ENCODE peak calls at places on chromosomes 6 and 20, in nine cellular contexts. P is fibroblast of lung, Y is mucosa of descending colon, C is cardiac muscle cell, L is lung, U is Panc1, D is fibroblast of mammary gland, H is psoas muscle, B is GM06990. A is an unnamed sample.

GRCh38 chr6:14882394-14883073 is 363.3 kb upstream of the JARID2 start:
- DNase-seq in P (peak), Y (no peak), C (no peak), L (no peak), U (no peak), D (peak), H (peak), B (no peak), A (peak)

GRCh38 chr6:63740709-63741108 is 105.1 kb downstream of the PHF3 start:
- DNase-seq in P (peak), Y (no peak), C (peak), L (no peak), U (no peak), D (peak), H (no peak), B (no peak), A (peak)

GRCh38 chr6:10395171-10395945 is 19.5 kb downstream of the TFAP2A start:
- DNase-seq in P (no peak), Y (no peak), C (no peak), L (no peak), U (no peak), D (no peak), H (no peak), B (no peak), A (no peak)

GRCh38 chr6:80742481-80742880 is 636.0 kb downstream of the BCKDHB start:
- DNase-seq in P (peak), Y (no peak), C (peak), L (no peak), U (no peak), D (peak), H (no peak), B (no peak), A (peak)

GRCh38 chr6:113734886-113735481 is 122.2 kb upstream of the MARCKS start:
- DNase-seq in P (peak), Y (no peak), C (peak), L (no peak), U (no peak), D (peak), H (no peak), B (no peak), A (peak)

GRCh38 chr20:49699200-49699992 is 14.3 kb downstream of the B4GALT5 start:
- DNase-seq in P (peak), Y (no peak), C (peak), L (no peak), U (no peak), D (peak), H (no peak), B (no peak), A (peak)

GRCh38 chr6:64280569-64280968 is 645.0 kb downstream of the PHF3 start:
- DNase-seq in P (peak), Y (no peak), C (peak), L (no peak), U (peak), D (peak), H (no peak), B (no peak), A (peak)

GRCh38 chr6:14305131-14305530 is 187.6 kb downstream of the CD83 start:
- DNase-seq in P (no peak), Y (no peak), C (no peak), L (no peak), U (no peak), D (peak), H (no peak), B (no peak), A (no peak)

GRCh38 chr6:27550692-27551091 is 77.8 kb upstream of the ZNF184 start:
- DNase-seq in P (no peak), Y (no peak), C (no peak), L (no peak), U (no peak), D (no peak), H (no peak), B (no peak), A (no peak)

GRCh38 chr6:50973464-50973863 is 154.8 kb downstream of the TFAP2B start:
- DNase-seq in P (no peak), Y (no peak), C (no peak), L (no peak), U (no peak), D (no peak), H (no peak), B (no peak), A (no peak)

GRCh38 chr6:139863356-139863755 is 488.9 kb upstream of the CITED2 start:
- DNase-seq in P (peak), Y (no peak), C (no peak), L (no peak), U (no peak), D (peak), H (no peak), B (no peak), A (no peak)

GRCh38 chr6:130882370-130882769 is 55.2 kb downstream of the SMLR1 start:
- DNase-seq in P (no peak), Y (no peak), C (no peak), L (no peak), U (no peak), D (no peak), H (no peak), B (no peak), A (no peak)

GRCh38 chr6:2731281-2731909 is 19.3 kb downstream of the MYLK4 start:
- DNase-seq in P (peak), Y (no peak), C (no peak), L (no peak), U (no peak), D (no peak), H (no peak), B (no peak), A (no peak)

GRCh38 chr6:30259140-30260035 is 46.2 kb upstream of the TRIM26 start:
- DNase-seq in P (peak), Y (peak), C (peak), L (peak), U (peak), D (peak), H (peak), B (peak), A (peak)

GRCh38 chr6:5053038-5053437 is 32.1 kb upstream of the PPP1R3G start:
- DNase-seq in P (peak), Y (no peak), C (peak), L (no peak), U (no peak), D (peak), H (no peak), B (no peak), A (peak)

GRCh38 chr20:2698912-2699311 is 6.3 kb downstream of the EBF4 start:
- DNase-seq in P (no peak), Y (no peak), C (no peak), L (peak), U (no peak), D (no peak), H (no peak), B (no peak), A (no peak)

GRCh38 chr6:28551891-28552666 is 26.4 kb downstream of the GPX5 start:
- DNase-seq in P (no peak), Y (no peak), C (no peak), L (no peak), U (no peak), D (no peak), H (no peak), B (no peak), A (no peak)
- TF ChIP-seq CTCF in P (no peak), Y (no peak), C (no peak), L (no peak), U (no peak), D (no peak), H (no peak), B (no peak), A (no peak)

DNA sequence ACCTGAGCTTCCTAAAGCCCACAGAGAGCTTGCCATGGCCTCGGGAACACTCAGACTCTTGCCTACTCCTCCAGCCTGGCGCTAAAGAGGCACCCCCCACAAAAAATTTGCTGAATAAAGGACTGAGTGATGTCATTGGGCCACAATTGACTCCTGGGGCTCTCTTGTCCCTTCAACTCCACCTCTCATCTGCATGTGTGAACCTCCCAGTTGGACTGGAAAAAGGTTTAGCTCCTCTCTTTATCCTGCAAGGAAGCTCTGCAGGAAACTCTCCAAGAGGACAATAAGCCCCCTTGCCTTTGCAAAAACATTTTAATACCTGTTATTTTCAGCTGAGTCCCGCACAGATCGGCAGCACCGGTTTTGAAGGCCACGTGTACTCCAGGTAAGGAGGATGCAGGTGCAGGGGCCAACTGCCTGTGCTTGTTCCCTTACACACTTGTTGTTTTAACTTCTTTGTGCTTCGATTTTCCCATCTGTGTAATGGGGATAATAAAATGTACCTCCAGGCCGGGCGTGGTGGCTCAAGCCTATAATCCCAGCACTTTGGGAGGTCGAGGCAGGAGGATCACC is 107.3 kb downstream of the TFAP2C start:
- DNase-seq in P (no peak), Y (no peak), C (no peak), L (no peak), U (no peak), D (no peak), H (no peak), B (no peak), A (no peak)
- H3K4me3 ChIP-seq in P (no peak), Y (no peak), C (no peak), L (no peak), U (no peak), D (no peak), H (no peak), B (no peak), A (no peak)

GRCh38 chr6:12578097-12578496 is 138.5 kb upstream of the PHACTR1 start:
- DNase-seq in P (no peak), Y (no peak), C (no peak), L (no peak), U (no peak), D (no peak), H (no peak), B (no peak), A (no peak)
- TF ChIP-seq CTCF in P (no peak), Y (no peak), C (no peak), L (no peak), U (no peak), D (no peak), H (no peak), B (no peak), A (no peak)

GRCh38 chr20:33567949-33568348 is 78.1 kb downstream of the CBFA2T2 start:
- DNase-seq in P (no peak), Y (no peak), C (no peak), L (no peak), U (no peak), D (no peak), H (no peak), B (no peak), A (no peak)

GRCh38 chr20:33568378-33569289 is 78.7 kb downstream of the CBFA2T2 start:
- DNase-seq in P (no peak), Y (no peak), C (no peak), L (no peak), U (no peak), D (no peak), H (no peak), B (peak), A (no peak)

GRCh38 chr20:33563788-33564187 is 73.9 kb downstream of the CBFA2T2 start:
- DNase-seq in P (no peak), Y (no peak), C (no peak), L (no peak), U (no peak), D (no peak), H (no peak), B (no peak), A (no peak)

GRCh38 chr20:33569290-33570094 is 79.6 kb downstream of the CBFA2T2 start:
- DNase-seq in P (no peak), Y (no peak), C (no peak), L (no peak), U (no peak), D (no peak), H (no peak), B (no peak), A (no peak)

DNA sequence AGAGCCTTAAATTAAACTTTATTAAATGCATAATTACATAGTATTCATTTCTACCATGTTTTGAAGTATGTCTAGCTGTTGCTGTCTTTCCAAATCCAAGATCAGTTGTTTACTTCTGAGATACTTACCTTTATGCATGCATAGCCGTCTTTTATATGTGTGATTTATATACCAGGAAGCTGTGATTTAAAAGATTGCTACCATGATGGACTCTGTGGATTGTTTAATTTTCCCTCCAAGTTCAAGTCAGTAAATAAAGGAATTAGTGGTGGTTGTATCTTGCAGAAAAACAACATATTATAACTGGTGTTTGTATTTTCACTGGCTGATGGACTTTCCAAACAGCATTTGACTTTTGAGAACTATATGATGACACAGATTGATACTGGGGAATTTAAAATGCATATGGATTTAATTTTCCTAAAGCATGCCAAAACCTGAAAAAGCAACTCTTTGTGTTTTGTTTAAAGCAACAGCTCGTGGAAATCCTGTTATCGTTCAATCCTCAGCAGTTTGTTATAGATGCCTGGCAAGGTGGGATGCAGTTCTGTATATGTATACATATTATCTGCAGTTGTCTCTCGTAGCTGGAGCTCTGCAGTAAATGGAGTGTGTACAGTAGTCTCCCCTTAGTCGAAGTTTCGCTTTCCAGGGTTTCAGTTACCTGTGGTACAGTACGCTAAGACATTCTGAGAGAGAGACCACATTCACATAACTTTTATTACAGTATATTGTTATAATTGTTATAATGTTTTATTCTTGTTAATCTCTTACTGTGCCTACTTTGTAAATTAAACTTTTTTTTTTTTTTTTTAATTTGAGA is 77.1 kb downstream of the CBFA2T2 start:
- DNase-seq in P (no peak), Y (no peak), C (no peak), L (no peak), U (no peak), D (no peak), H (no peak), B (no peak), A (no peak)
- H3K4me3 ChIP-seq in P (no peak), Y (no peak), C (no peak), L (no peak), U (no peak), D (no peak), H (no peak), B (no peak), A (no peak)

GRCh38 chr20:22386300-22386623 is 198.1 kb downstream of the FOXA2 start:
- DNase-seq in P (no peak), Y (no peak), C (no peak), L (no peak), U (no peak), D (no peak), H (no peak), B (no peak), A (no peak)

GRCh38 chr20:22383156-22383555 is 201.2 kb downstream of the FOXA2 start:
- DNase-seq in P (peak), Y (no peak), C (peak), L (no peak), U (no peak), D (no peak), H (no peak), B (no peak), A (no peak)

GRCh38 chr20:22384978-22385377 is 199.4 kb downstream of the FOXA2 start:
- DNase-seq in P (no peak), Y (no peak), C (no peak), L (no peak), U (no peak), D (no peak), H (no peak), B (no peak), A (no peak)

GRCh38 chr20:22387452-22387851 is 196.9 kb downstream of the FOXA2 start:
- DNase-seq in P (no peak), Y (no peak), C (no peak), L (no peak), U (no peak), D (no peak), H (no peak), B (no peak), A (no peak)

GRCh38 chr20:22385602-22386299 is 198.6 kb downstream of the FOXA2 start:
- DNase-seq in P (no peak), Y (no peak), C (peak), L (no peak), U (no peak), D (no peak), H (no peak), B (no peak), A (no peak)
- TF ChIP-seq CTCF in P (no peak), Y (no peak), C (peak), L (no peak), U (peak), D (peak), H (no peak), B (no peak), A (no peak)

GRCh38 chr6:108116781-108117426 is 42.4 kb upstream of the OSTM1 start:
- DNase-seq in P (no peak), Y (peak), C (no peak), L (no peak), U (no peak), D (no peak), H (no peak), B (no peak), A (no peak)

GRCh38 chr6:108115598-108116058 is 41.1 kb upstream of the OSTM1 start:
- DNase-seq in P (peak), Y (peak), C (peak), L (peak), U (no peak), D (peak), H (no peak), B (peak), A (peak)

GRCh38 chr6:108116424-108116780 is 41.9 kb upstream of the OSTM1 start:
- DNase-seq in P (no peak), Y (no peak), C (no peak), L (no peak), U (no peak), D (no peak), H (no peak), B (no peak), A (no peak)

GRCh38 chr6:108113557-108114519 is 39.3 kb upstream of the OSTM1 start:
- DNase-seq in P (peak), Y (peak), C (peak), L (peak), U (no peak), D (peak), H (no peak), B (peak), A (peak)

GRCh38 chr6:108114861-108115597 is 40.5 kb upstream of the OSTM1 start:
- DNase-seq in P (peak), Y (peak), C (peak), L (peak), U (no peak), D (peak), H (peak), B (peak), A (peak)
- H3K4me3 ChIP-seq in P (peak), Y (no peak), C (no peak), L (no peak), U (peak), D (peak), H (peak), B (peak), A (peak)

DNA sequence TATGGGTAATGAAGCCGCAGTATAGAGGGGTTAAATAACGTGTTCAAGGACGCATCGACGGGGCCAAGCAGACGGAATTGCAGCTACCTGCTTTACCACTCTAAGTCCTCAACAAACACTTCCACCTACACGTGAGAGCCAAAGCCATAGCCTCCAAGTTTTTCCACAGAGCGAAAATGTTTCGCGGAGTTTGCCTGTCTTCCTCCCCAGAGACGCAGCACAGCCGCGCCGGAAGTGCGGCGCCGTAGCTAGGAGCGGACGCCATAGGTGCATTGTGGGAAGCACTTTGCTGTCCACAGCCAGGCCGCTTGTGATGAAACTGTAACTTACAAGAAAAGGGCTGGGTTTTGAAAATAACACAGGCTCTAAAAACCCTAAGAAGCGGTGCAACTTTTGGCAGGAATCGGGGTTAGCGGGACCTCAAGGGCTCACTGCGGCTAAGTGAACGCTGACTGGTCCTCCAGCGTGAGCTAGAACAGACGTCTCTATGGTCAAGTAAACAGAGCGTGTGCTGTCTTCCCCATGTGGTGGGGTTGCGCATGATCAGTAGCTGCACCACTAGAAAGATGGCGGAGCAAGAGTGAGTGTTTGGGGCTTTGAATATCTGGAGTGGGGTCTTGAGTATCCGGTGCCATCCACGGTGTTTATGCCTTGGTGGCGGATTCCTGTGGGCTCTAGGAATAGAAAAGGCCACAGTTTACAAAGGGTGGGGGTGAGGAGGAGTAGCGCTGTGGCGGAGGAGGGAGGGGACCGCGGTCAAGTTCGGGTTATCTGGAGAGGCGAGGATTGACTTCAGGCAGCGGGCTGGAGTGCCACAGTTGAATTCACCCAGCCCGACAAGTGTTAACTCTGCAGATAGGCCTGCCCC is at the start of gene RPL7L1:
- DNase-seq in P (peak), Y (peak), C (peak), L (peak), U (peak), D (peak), H (peak), B (peak), A (peak)
- TF ChIP-seq CTCF in P (no peak), Y (peak), C (no peak), L (no peak), U (no peak), D (no peak), H (peak), B (no peak), A (no peak)

DNA sequence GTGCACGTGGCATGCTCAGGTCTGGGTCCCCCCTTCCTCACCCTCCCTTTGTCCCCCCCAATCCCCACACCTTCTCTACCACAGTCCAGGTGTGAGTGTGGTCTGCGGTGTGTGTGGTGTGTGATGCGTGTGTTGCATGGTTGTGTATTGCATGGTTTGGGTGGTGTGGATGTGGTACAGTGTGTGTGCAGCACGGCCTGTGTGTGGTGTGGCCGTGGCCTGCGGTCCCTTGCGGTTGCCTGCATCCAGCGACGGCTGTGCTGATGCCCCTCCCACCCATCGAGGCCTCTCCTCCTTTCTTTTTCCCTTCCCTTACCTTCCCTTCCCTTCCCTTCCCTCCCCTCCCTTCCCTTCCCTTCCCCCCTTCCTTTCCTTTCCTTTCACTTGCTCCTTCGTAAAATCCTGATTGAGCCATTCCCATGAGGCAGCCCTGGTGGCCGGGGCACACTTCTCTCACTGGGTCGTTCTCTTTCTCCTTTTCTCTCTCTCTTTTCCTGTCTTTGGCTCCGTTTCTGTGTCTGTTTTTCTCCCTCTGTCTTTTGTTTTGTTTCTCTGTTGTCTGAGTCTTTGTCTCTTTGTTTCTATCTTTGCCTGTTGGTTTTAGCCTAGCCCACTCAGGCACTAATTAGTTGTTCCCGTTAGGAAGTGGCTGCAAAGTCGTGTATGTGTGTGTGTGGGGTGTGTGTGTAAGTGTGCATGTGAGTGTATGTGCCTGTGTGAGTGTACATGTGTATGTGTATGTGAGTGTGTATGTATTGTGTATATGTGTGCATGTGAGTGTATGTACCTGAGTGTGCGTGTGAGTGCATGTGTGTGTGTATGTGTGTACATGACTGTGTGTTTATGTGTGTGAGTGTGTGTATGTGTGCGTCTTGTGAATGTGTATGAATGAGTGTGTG is 65.7 kb downstream of the SRC start:
- DNase-seq in P (peak), Y (no peak), C (peak), L (no peak), U (no peak), D (no peak), H (no peak), B (no peak), A (peak)
- H3K4me3 ChIP-seq in P (peak), Y (no peak), C (no peak), L (no peak), U (no peak), D (no peak), H (peak), B (peak), A (peak)